ENCODE peak calls at places on chromosomes 2 and 18, in five cellular contexts. One of them, this sample, is unnamed. For H3K79me2 and H3K27me3, the result is how much of the 10 kb centered on the place peaks cover.

GRCh38 chr2:159939946-159940345 is 122.5 kb downstream of the PLA2R1 start:
- DNase-seq in HCT116: peak
- DNase-seq in K562: peak
- DNase-seq in GM12878: peak
- DNase-seq in HepG2: peak
- DNase-seq in this sample: no peak

GRCh38 chr2:145563752-145564615 is 1044.1 kb upstream of the ZEB2 start:
- DNase-seq in HCT116: no peak
- DNase-seq in K562: no peak
- DNase-seq in GM12878: no peak
- DNase-seq in HepG2: no peak
- DNase-seq in this sample: no peak

GRCh38 chr18:51123936-51124486 is 73.5 kb downstream of the MEX3C start:
- DNase-seq in HCT116: no peak
- DNase-seq in K562: no peak
- DNase-seq in GM12878: no peak
- DNase-seq in HepG2: no peak
- DNase-seq in this sample: peak

GRCh38 chr18:50194623-50195532 is at the start of gene MYO5B:
- DNase-seq in HCT116: peak
- DNase-seq in K562: peak
- DNase-seq in GM12878: no peak
- DNase-seq in HepG2: peak
- DNase-seq in this sample: peak

GRCh38 chr2:170530284-170530745 is 184.8 kb upstream of the SP5 start:
- DNase-seq in HCT116: no peak
- DNase-seq in K562: no peak
- DNase-seq in GM12878: no peak
- DNase-seq in HepG2: peak
- DNase-seq in this sample: no peak

GRCh38 chr2:216936954-216937357 is 77.1 kb upstream of the TNP1 start:
- DNase-seq in HCT116: no peak
- DNase-seq in K562: peak
- DNase-seq in GM12878: no peak
- DNase-seq in HepG2: no peak
- DNase-seq in this sample: no peak

GRCh38 chr2:215038411-215038810 is 100.0 kb downstream of the ABCA12 start:
- DNase-seq in HCT116: no peak
- DNase-seq in K562: no peak
- DNase-seq in GM12878: no peak
- DNase-seq in HepG2: no peak
- DNase-seq in this sample: no peak

GRCh38 chr2:216339456-216340279 is 32.6 kb downstream of the MARCHF4 start:
- DNase-seq in HCT116: no peak
- DNase-seq in K562: no peak
- DNase-seq in GM12878: no peak
- DNase-seq in HepG2: no peak
- DNase-seq in this sample: no peak

GRCh38 chr18:14097761-14098160 is 34.5 kb downstream of the ZNF519 start:
- DNase-seq in HCT116: no peak
- DNase-seq in K562: no peak
- DNase-seq in GM12878: no peak
- DNase-seq in HepG2: no peak
- DNase-seq in this sample: no peak

GRCh38 chr2:181895788-181896187 is 4.3 kb downstream of the ITPRID2 start:
- DNase-seq in HCT116: no peak
- DNase-seq in K562: no peak
- DNase-seq in GM12878: no peak
- DNase-seq in HepG2: no peak
- DNase-seq in this sample: no peak

GRCh38 chr2:55048514-55048924 is 1.7 kb downstream of the RTN4 start:
- DNase-seq in HCT116: peak
- DNase-seq in K562: peak
- DNase-seq in GM12878: no peak
- DNase-seq in HepG2: peak
- DNase-seq in this sample: no peak

GRCh38 chr2:12675352-12675795 is 41.4 kb upstream of the TRIB2 start:
- DNase-seq in HCT116: no peak
- DNase-seq in K562: peak
- DNase-seq in GM12878: no peak
- DNase-seq in HepG2: no peak
- DNase-seq in this sample: no peak

GRCh38 chr2:127146071-127146725 is 39.2 kb upstream of the BIN1 start:
- DNase-seq in HCT116: no peak
- DNase-seq in K562: no peak
- DNase-seq in GM12878: no peak
- DNase-seq in HepG2: no peak
- DNase-seq in this sample: no peak

GRCh38 chr2:49288902-49289680 is 134.8 kb upstream of the FSHR start:
- DNase-seq in HCT116: no peak
- DNase-seq in K562: no peak
- DNase-seq in GM12878: no peak
- DNase-seq in HepG2: no peak
- DNase-seq in this sample: no peak

GRCh38 chr2:31354837-31355236 is 59.7 kb downstream of the XDH start:
- DNase-seq in HCT116: peak
- DNase-seq in K562: no peak
- DNase-seq in GM12878: no peak
- DNase-seq in HepG2: no peak
- DNase-seq in this sample: no peak

GRCh38 chr2:20052872-20053281 is 1.4 kb upstream of the LAPTM4A start:
- DNase-seq in HCT116: peak
- DNase-seq in K562: peak
- DNase-seq in GM12878: no peak
- DNase-seq in HepG2: no peak
- DNase-seq in this sample: no peak

GRCh38 chr2:239087041-239087710 is 239.3 kb downstream of the TWIST2 start:
- DNase-seq in HCT116: no peak
- DNase-seq in K562: no peak
- DNase-seq in GM12878: no peak
- DNase-seq in HepG2: no peak
- DNase-seq in this sample: no peak

GRCh38 chr2:77725045-77725444 is 202.9 kb upstream of the LRRTM4 start:
- DNase-seq in HCT116: no peak
- DNase-seq in K562: no peak
- DNase-seq in GM12878: no peak
- DNase-seq in HepG2: no peak
- DNase-seq in this sample: no peak

GRCh38 chr2:77720115-77720514 is 197.9 kb upstream of the LRRTM4 start:
- DNase-seq in HCT116: no peak
- DNase-seq in K562: no peak
- DNase-seq in GM12878: no peak
- DNase-seq in HepG2: no peak
- DNase-seq in this sample: no peak

GRCh38 chr2:77721593-77721992 is 199.4 kb upstream of the LRRTM4 start:
- DNase-seq in HCT116: no peak
- DNase-seq in K562: no peak
- DNase-seq in GM12878: no peak
- DNase-seq in HepG2: no peak
- DNase-seq in this sample: no peak
- H3K79me2 ChIP-seq in HCT116: under half
- H3K79me2 ChIP-seq in K562: under half
- H3K79me2 ChIP-seq in GM12878: under half
- H3K79me2 ChIP-seq in HepG2: under half
- H3K79me2 ChIP-seq in this sample: under half

DNA sequence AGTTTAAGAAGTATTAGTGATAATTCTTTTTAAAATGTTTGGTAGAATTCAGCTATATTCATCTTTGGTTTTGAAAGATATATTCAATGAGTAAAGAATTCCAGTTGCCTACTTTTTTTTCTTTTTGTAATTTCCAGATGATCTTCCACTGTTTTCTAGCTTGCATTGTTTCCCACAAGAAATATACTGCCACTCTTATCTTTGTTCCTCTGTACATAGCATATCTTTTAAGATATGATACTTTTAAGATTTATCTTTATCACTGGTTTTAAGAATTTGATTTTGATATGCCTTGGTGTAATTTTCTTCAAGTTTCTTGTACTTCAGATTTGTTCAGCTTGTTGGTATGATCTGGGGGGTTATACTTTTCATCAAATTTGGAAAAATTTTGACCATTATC is 374.4 kb downstream of the PLCL1 start:
- DNase-seq in HCT116: no peak
- DNase-seq in K562: no peak
- DNase-seq in GM12878: no peak
- DNase-seq in HepG2: no peak
- DNase-seq in this sample: no peak
- H3K27me3 ChIP-seq in HCT116: under half
- H3K27me3 ChIP-seq in K562: under half
- H3K27me3 ChIP-seq in GM12878: under half
- H3K27me3 ChIP-seq in HepG2: under half
- H3K27me3 ChIP-seq in this sample: under half

DNA sequence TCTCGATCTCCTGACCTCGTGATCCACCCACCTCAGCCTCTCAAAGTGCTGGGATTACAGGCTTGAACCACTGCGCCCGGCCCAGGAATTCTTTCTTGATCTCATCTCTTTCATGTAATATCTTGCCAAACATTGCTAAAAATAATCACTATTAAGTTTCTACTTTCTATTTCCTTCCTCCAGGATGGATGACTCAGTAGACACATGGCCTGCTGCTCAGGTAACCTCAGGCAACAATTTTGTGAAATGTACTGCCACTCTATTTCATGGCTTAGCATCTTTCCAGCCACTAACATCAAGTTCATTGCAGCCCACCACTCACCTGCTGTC is 11.1 kb upstream of the SUMO1 start:
- DNase-seq in HCT116: no peak
- DNase-seq in K562: no peak
- DNase-seq in GM12878: no peak
- DNase-seq in HepG2: no peak
- DNase-seq in this sample: no peak
- TF ChIP-seq SRF in HCT116: no peak
- TF ChIP-seq SRF in K562: no peak
- TF ChIP-seq SRF in GM12878: no peak
- TF ChIP-seq SRF in HepG2: no peak
- TF ChIP-seq SRF in this sample: no peak

DNA sequence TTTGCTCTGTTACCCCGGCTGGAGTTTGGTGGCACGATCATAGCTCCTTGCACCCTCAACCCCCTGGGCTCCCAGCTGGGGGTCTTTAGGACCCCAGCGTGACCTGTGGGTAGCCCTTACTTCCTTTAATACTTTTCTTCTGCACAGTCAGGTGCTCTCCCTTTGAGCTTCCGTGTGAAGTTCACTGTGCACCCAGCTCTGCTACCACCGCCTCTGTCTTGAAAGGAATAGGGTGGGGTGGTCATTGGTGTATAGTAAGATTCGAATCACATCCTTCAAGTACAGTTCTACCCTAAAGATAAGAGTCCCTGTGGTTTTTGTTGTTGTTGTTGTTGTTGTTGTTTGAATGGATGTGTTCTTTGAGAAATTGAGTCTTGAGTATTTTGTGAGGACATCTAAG is 267.4 kb downstream of the NEDD4L start:
- DNase-seq in HCT116: no peak
- DNase-seq in K562: no peak
- DNase-seq in GM12878: no peak
- DNase-seq in HepG2: no peak
- DNase-seq in this sample: no peak
- H3K79me2 ChIP-seq in HCT116: under half
- H3K79me2 ChIP-seq in K562: under half
- H3K79me2 ChIP-seq in GM12878: under half
- H3K79me2 ChIP-seq in HepG2: under half
- H3K79me2 ChIP-seq in this sample: under half

GRCh38 chr2:176665086-176665485 is 395.8 kb downstream of the MTX2 start:
- DNase-seq in HCT116: no peak
- DNase-seq in K562: no peak
- DNase-seq in GM12878: no peak
- DNase-seq in HepG2: no peak
- DNase-seq in this sample: no peak
- H3K27me3 ChIP-seq in HCT116: under half
- H3K27me3 ChIP-seq in K562: under half
- H3K27me3 ChIP-seq in GM12878: under half
- H3K27me3 ChIP-seq in HepG2: under half
- H3K27me3 ChIP-seq in this sample: under half